ENCODE peak calls at places on chromosomes 6 and 20, in six cellular contexts. R, U, Z, L, H and S are unnamed samples.

GRCh38 chr20:45032781-45033180 is 66.5 kb downstream of the STK4 start:
- DNase-seq in U (no peak), Z (no peak), R (no peak), H (no peak), L (no peak), S (no peak)

GRCh38 chr6:106495014-106495413 is 134.3 kb downstream of the RTN4IP1 start:
- DNase-seq in U (no peak), Z (no peak), R (no peak), L (no peak), H (no peak), S (no peak)

GRCh38 chr6:151387581-151387980 is 3.8 kb downstream of the ZBTB2 start:
- DNase-seq in U (no peak), Z (no peak), H (no peak), R (no peak), L (no peak), S (no peak)

GRCh38 chr20:13251556-13251955 is 30.5 kb downstream of the ISM1 start:
- DNase-seq in H (no peak), Z (no peak), U (no peak), L (no peak), R (no peak), S (no peak)

GRCh38 chr6:44062771-44063560 is 64.3 kb downstream of the MRPL14 start:
- DNase-seq in R (no peak), L (no peak), Z (no peak), U (no peak), H (no peak), S (no peak)

GRCh38 chr6:142696123-142696522 is 248.9 kb downstream of the HIVEP2 start:
- DNase-seq in R (no peak), Z (no peak), L (no peak), U (no peak), H (no peak), S (no peak)

GRCh38 chr6:66838764-66839163 is 1131.7 kb upstream of the EYS start:
- DNase-seq in H (no peak), L (no peak), R (no peak), Z (no peak), U (no peak), S (no peak)

GRCh38 chr6:165630544-165630953 is 32.5 kb downstream of the PDE10A start:
- DNase-seq in L (no peak), H (no peak), U (no peak), Z (no peak), R (no peak), S (no peak)

GRCh38 chr6:139533573-139534471 is 159.4 kb upstream of the CITED2 start:
- DNase-seq in R (no peak), L (no peak), Z (peak), U (peak), H (no peak), S (no peak)

GRCh38 chr6:93550551-93551276 is 131.4 kb upstream of the EPHA7 start:
- DNase-seq in R (no peak), U (no peak), H (peak), Z (no peak), L (no peak), S (no peak)

GRCh38 chr6:146305098-146305497 is 238.5 kb upstream of the RAB32 start:
- DNase-seq in L (no peak), U (no peak), Z (no peak), R (no peak), H (no peak), S (no peak)

GRCh38 chr20:21235346-21235712 is 67.8 kb upstream of the XRN2 start:
- DNase-seq in L (no peak), U (no peak), R (no peak), H (peak), Z (no peak), S (no peak)

GRCh38 chr20:50259705-50260479 is 69.3 kb downstream of the CEBPB start:
- DNase-seq in H (no peak), U (no peak), L (no peak), R (no peak), Z (no peak), S (no peak)

GRCh38 chr6:74253261-74253660 is 557.3 kb downstream of the CD109 start:
- DNase-seq in Z (no peak), R (no peak), H (no peak), U (no peak), L (no peak), S (no peak)

GRCh38 chr20:62569615-62570014 is 72.7 kb upstream of the SLCO4A1 start:
- DNase-seq in R (no peak), L (no peak), H (no peak), Z (no peak), U (no peak), S (no peak)

GRCh38 chr6:1226208-1227099 is 85.4 kb upstream of the FOXQ1 start:
- DNase-seq in H (no peak), Z (no peak), R (no peak), U (no peak), L (no peak), S (no peak)

GRCh38 chr20:14197097-14197496 is 140.3 kb downstream of the FLRT3 start:
- DNase-seq in Z (no peak), U (no peak), R (no peak), H (no peak), L (no peak), S (no peak)

GRCh38 chr6:139186242-139186641 is 51.4 kb downstream of the HECA start:
- DNase-seq in H (no peak), L (no peak), U (no peak), Z (no peak), R (no peak), S (no peak)

GRCh38 chr20:46572181-46572580 is 21.7 kb upstream of the OCSTAMP start:
- DNase-seq in Z (no peak), R (peak), H (no peak), L (no peak), U (no peak), S (no peak)

GRCh38 chr6:170225852-170226417 is 64.9 kb downstream of the DLL1 start:
- DNase-seq in R (no peak), U (no peak), H (no peak), Z (no peak), L (no peak), S (no peak)

GRCh38 chr6:20565291-20565690 is 31.0 kb downstream of the CDKAL1 start:
- DNase-seq in Z (no peak), U (no peak), H (no peak), L (no peak), R (no peak), S (no peak)

GRCh38 chr20:50772418-50773185 is 22.3 kb upstream of the BCAS4 start:
- DNase-seq in U (no peak), L (no peak), R (no peak), Z (no peak), H (no peak), S (no peak)

GRCh38 chr6:21634582-21634981 is 41.0 kb downstream of the SOX4 start:
- DNase-seq in L (peak), H (no peak), U (peak), Z (peak), R (no peak), S (no peak)

GRCh38 chr20:407097-407952 is 774 bp upstream of the RBCK1 start:
- DNase-seq in Z (peak), R (peak), U (peak), H (peak), L (peak), S (peak)

GRCh38 chr6:161626132-161626676 is 352.3 kb upstream of the AGPAT4 start:
- DNase-seq in U (no peak), L (no peak), H (no peak), R (no peak), Z (no peak), S (no peak)

GRCh38 chr6:11711644-11711993 is 67.0 kb downstream of the ADTRP start:
- DNase-seq in L (no peak), H (no peak), R (no peak), Z (no peak), U (no peak), S (no peak)

GRCh38 chr6:32954983-32955802 is 2.3 kb upstream of the HLA-DMA start:
- DNase-seq in H (peak), L (no peak), R (no peak), Z (peak), U (peak), S (no peak)